ENCODE peak calls at places on chromosomes 11 and 22, in ten cellular contexts. G is AG20443, U is epithelial cell of esophagus, M is neuronal stem cell, D is testis, F is Panc1, P is left cardiac atrium, W is A549, Q is MCF 10A, I is stomach. J is an unnamed sample.

GRCh38 chr11:3836903-3837302 is 3.9 kb downstream of the RHOG start:
- DNase-seq in U (no peak), G (no peak), Q (no peak), P (peak), D (no peak), W (no peak), M (no peak), I (peak), F (no peak), J (peak)

GRCh38 chr22:50633771-50634170 is 5.8 kb upstream of the ARSA start:
- DNase-seq in G (no peak), D (no peak), P (no peak), I (peak), F (no peak), W (no peak), U (no peak), M (no peak), Q (no peak), J (no peak)

GRCh38 chr22:41478891-41479521 is 10.1 kb downstream of the ACO2 start:
- DNase-seq in G (no peak), W (no peak), M (no peak), D (no peak), I (no peak), Q (peak), P (no peak), U (peak), F (no peak), J (no peak)

GRCh38 chr11:69587454-69588081 is 53.4 kb upstream of the CCND1 start:
- DNase-seq in D (no peak), Q (peak), U (peak), I (no peak), F (peak), P (no peak), M (no peak), W (peak), G (peak), J (no peak)

GRCh38 chr11:76599041-76600013 is 71.2 kb downstream of the LRRC32 start:
- DNase-seq in U (no peak), D (no peak), M (no peak), G (no peak), I (no peak), P (no peak), Q (no peak), W (no peak), F (no peak), J (no peak)

GRCh38 chr22:39514373-39514973 is 5.9 kb upstream of the ATF4 start:
- DNase-seq in M (no peak), F (no peak), W (peak), D (peak), P (peak), G (peak), U (peak), Q (peak), I (peak), J (no peak)

GRCh38 chr22:46139895-46140350 is 10.4 kb upstream of the PPARA start:
- DNase-seq in W (no peak), U (no peak), F (no peak), D (peak), G (no peak), I (no peak), M (no peak), P (peak), Q (peak), J (no peak)

GRCh38 chr11:47768090-47768620 is 1.0 kb upstream of the FNBP4 start:
- DNase-seq in D (peak), F (peak), P (peak), M (peak), W (peak), U (peak), G (peak), Q (peak), I (peak), J (peak)

GRCh38 chr11:123454060-123454651 is 24.1 kb downstream of the GRAMD1B start:
- DNase-seq in W (peak), F (no peak), P (no peak), Q (peak), G (no peak), M (no peak), I (no peak), U (peak), D (no peak), J (peak)

GRCh38 chr22:24367841-24368240 is 59.6 kb upstream of the ADORA2A start:
- DNase-seq in I (no peak), Q (peak), W (no peak), D (no peak), P (no peak), G (peak), F (no peak), U (no peak), M (no peak), J (no peak)

GRCh38 chr11:57313788-57314135 is 11.0 kb downstream of the TNKS1BP1 start:
- DNase-seq in P (no peak), U (no peak), W (no peak), F (no peak), M (no peak), D (no peak), Q (no peak), I (no peak), G (no peak), J (no peak)

GRCh38 chr11:108973402-108974119 is 308.7 kb downstream of the DDX10 start:
- DNase-seq in Q (peak), G (peak), I (no peak), M (no peak), U (peak), F (peak), P (peak), D (no peak), W (peak), J (no peak)

GRCh38 chr11:20156280-20156875 is 3.9 kb downstream of the DBX1 start:
- DNase-seq in Q (no peak), F (no peak), D (peak), P (no peak), U (no peak), I (no peak), W (no peak), G (no peak), M (no peak), J (peak)

GRCh38 chr11:121035823-121036222 is 11.9 kb downstream of the TBCEL start:
- DNase-seq in F (no peak), P (no peak), G (no peak), I (no peak), Q (no peak), U (no peak), D (no peak), W (no peak), M (no peak), J (no peak)

GRCh38 chr22:17829691-17830040 is 55.4 kb upstream of the BID start:
- DNase-seq in U (peak), Q (no peak), M (no peak), I (no peak), W (no peak), G (no peak), P (no peak), F (no peak), D (no peak), J (no peak)

GRCh38 chr11:104410336-104410735 is 246.4 kb upstream of the PDGFD start:
- DNase-seq in M (no peak), F (no peak), G (no peak), I (no peak), D (no peak), U (no peak), W (no peak), Q (no peak), P (no peak), J (no peak)

GRCh38 chr11:126992804-126993111 is 7.8 kb downstream of the KIRREL3 start:
- DNase-seq in Q (no peak), I (no peak), M (no peak), G (peak), D (no peak), F (no peak), U (no peak), P (no peak), W (no peak), J (no peak)

GRCh38 chr11:36238881-36239280 is 50.3 kb downstream of the COMMD9 start:
- DNase-seq in F (no peak), P (no peak), U (no peak), W (no peak), Q (no peak), I (no peak), D (no peak), M (no peak), G (no peak), J (no peak)

GRCh38 chr22:46758867-46759290 is 3.6 kb upstream of the TBC1D22A start:
- DNase-seq in I (peak), Q (peak), D (peak), W (peak), F (peak), M (peak), P (no peak), U (peak), G (peak), J (peak)

GRCh38 chr22:46229701-46230100 is 20.4 kb downstream of the CDPF1 start:
- DNase-seq in W (no peak), F (no peak), U (no peak), M (no peak), P (no peak), G (peak), D (no peak), Q (no peak), I (no peak), J (no peak)

GRCh38 chr11:43316451-43316850 is 4.7 kb downstream of the API5 start:
- DNase-seq in D (no peak), W (no peak), F (no peak), G (no peak), U (no peak), I (no peak), M (no peak), Q (no peak), P (no peak), J (peak)

GRCh38 chr22:49964136-49964492 is 3.5 kb downstream of the PIM3 start:
- DNase-seq in W (no peak), D (no peak), U (no peak), F (no peak), Q (no peak), M (no peak), I (peak), G (no peak), P (no peak), J (no peak)

GRCh38 chr11:62680825-62681240 is 2.0 kb upstream of the UBXN1 start:
- DNase-seq in F (no peak), P (peak), G (peak), W (peak), Q (peak), I (peak), U (peak), M (no peak), D (peak), J (peak)

GRCh38 chr11:65786786-65787636 is at the start of gene OVOL1:
- DNase-seq in G (no peak), Q (no peak), D (peak), I (peak), F (no peak), U (peak), P (no peak), M (no peak), W (no peak), J (no peak)

GRCh38 chr11:77821349-77821851 is 456 bp downstream of the AAMDC start:
- DNase-seq in Q (peak), I (no peak), D (peak), F (no peak), U (peak), P (peak), W (peak), G (peak), M (no peak), J (no peak)

GRCh38 chr11:3837793-3838192 is 3.0 kb downstream of the RHOG start:
- DNase-seq in D (peak), F (no peak), Q (peak), M (no peak), P (peak), I (peak), G (peak), W (no peak), U (peak), J (no peak)

GRCh38 chr11:42251984-42252383 is 792.5 kb upstream of the LRRC4C start:
- DNase-seq in D (no peak), Q (no peak), W (no peak), U (no peak), G (no peak), F (no peak), P (no peak), I (no peak), M (no peak), J (no peak)

GRCh38 chr11:123544631-123545375 is 109.6 kb downstream of the SCN3B start:
- DNase-seq in M (no peak), I (no peak), F (no peak), P (no peak), Q (no peak), D (peak), U (no peak), W (no peak), G (no peak), J (no peak)

GRCh38 chr11:34356130-34356529 is 1.7 kb downstream of the ABTB2 start:
- DNase-seq in G (no peak), M (no peak), I (no peak), U (no peak), Q (no peak), W (no peak), P (no peak), D (no peak), F (no peak), J (no peak)

GRCh38 chr22:46803936-46804335 is 41.5 kb downstream of the TBC1D22A start:
- DNase-seq in W (no peak), I (no peak), F (no peak), M (no peak), U (no peak), Q (no peak), P (no peak), G (no peak), D (no peak), J (no peak)

GRCh38 chr11:27234043-27234668 is 128.9 kb downstream of the CCDC34 start:
- DNase-seq in D (no peak), I (no peak), W (peak), G (peak), P (peak), M (no peak), Q (peak), U (peak), F (no peak), J (no peak)

GRCh38 chr22:46366801-46367706 is 31.5 kb downstream of the TRMU start:
- DNase-seq in F (no peak), G (no peak), U (no peak), M (no peak), Q (no peak), W (no peak), P (peak), D (no peak), I (no peak), J (no peak)

GRCh38 chr22:44293034-44293433 is 19.7 kb downstream of the SHISAL1 start:
- DNase-seq in M (no peak), G (no peak), Q (no peak), F (no peak), P (no peak), W (no peak), U (no peak), D (no peak), I (no peak), J (no peak)

GRCh38 chr11:62552931-62553838 is 6.6 kb upstream of the AHNAK start:
- DNase-seq in D (peak), M (no peak), I (peak), P (peak), Q (peak), F (peak), U (peak), G (peak), W (peak), J (peak)

GRCh38 chr11:45152740-45153595 is 6.5 kb downstream of the PRDM11 start:
- DNase-seq in I (no peak), M (no peak), U (no peak), F (no peak), P (no peak), D (peak), G (no peak), W (no peak), Q (no peak), J (no peak)